ENCODE peak calls at places on chromosomes 1 and 21, in five cellular contexts. M, A, I, B and X are unnamed samples.

GRCh38 chr21:14762734-14763694 is 216.9 kb upstream of the SAMSN1 start:
- DNase-seq in M (no peak), A (no peak), I (peak; percentile 89), B (no peak), X (no peak)

GRCh38 chr1:69738458-69738857 is 170.7 kb downstream of the LRRC7 start:
- DNase-seq in M (no peak), A (no peak), I (no peak), B (no peak), X (no peak)

GRCh38 chr1:237748192-237748591 is 142.5 kb downstream of the ZP4 start:
- DNase-seq in M (no peak), A (no peak), I (no peak), B (no peak), X (no peak)

GRCh38 chr1:178541829-178542553 is 29.1 kb downstream of the TEX35 start:
- DNase-seq in M (peak; percentile 63), A (peak; percentile 27), I (peak; percentile 24), B (peak; percentile 48), X (peak; percentile 3)

GRCh38 chr1:202807367-202807925 is 775 bp downstream of the KDM5B start:
- DNase-seq in M (peak; percentile 68), A (no peak), I (no peak), B (peak; percentile 81), X (no peak)

GRCh38 chr1:219518168-219518905 is 94.6 kb downstream of the ZC3H11B start:
- DNase-seq in M (no peak), A (peak; percentile 98), I (no peak), B (peak; percentile 47), X (no peak)

GRCh38 chr1:165350861-165351260 is 5.7 kb downstream of the LMX1A start:
- DNase-seq in M (no peak), A (no peak), I (no peak), B (no peak), X (no peak)

GRCh38 chr1:46742069-46742468 is 23.2 kb upstream of the EFCAB14 start:
- DNase-seq in M (no peak), A (no peak), I (no peak), B (no peak), X (no peak)

GRCh38 chr1:237851209-237851845 is 39.4 kb downstream of the ZP4 start:
- DNase-seq in M (no peak), A (peak; percentile 61), I (peak; percentile 59), B (peak; percentile 36), X (no peak)

GRCh38 chr1:145425436-145426029 is at the start of gene NBPF20:
- DNase-seq in M (peak; percentile 87), A (peak; percentile 86), I (peak; percentile 92), B (peak; percentile 81), X (peak; percentile 80)

GRCh38 chr1:63901094-63901493 is 127.3 kb downstream of the ROR1 start:
- DNase-seq in M (no peak), A (no peak), I (no peak), B (no peak), X (no peak)

GRCh38 chr1:198165927-198166647 is 9.3 kb downstream of the NEK7 start:
- DNase-seq in M (no peak), A (no peak), I (no peak), B (no peak), X (peak; percentile 51)

GRCh38 chr1:17881761-17882160 is 126.6 kb downstream of the ACTL8 start:
- DNase-seq in M (no peak), A (peak; percentile 5), I (no peak), B (peak; percentile 32), X (no peak)

GRCh38 chr1:14590781-14591180 is 7.7 kb upstream of the KAZN start:
- DNase-seq in M (no peak), A (no peak), I (no peak), B (peak; percentile 6), X (no peak)

GRCh38 chr1:8203551-8203950 is 114.4 kb upstream of the SLC45A1 start:
- DNase-seq in M (no peak), A (no peak), I (no peak), B (no peak), X (no peak)

GRCh38 chr1:8203056-8203455 is 114.9 kb upstream of the SLC45A1 start:
- DNase-seq in M (peak; percentile 71), A (no peak), I (no peak), B (no peak), X (no peak)

GRCh38 chr1:8200317-8201115 is 117.4 kb upstream of the SLC45A1 start:
- DNase-seq in M (peak; percentile 40), A (no peak), I (no peak), B (no peak), X (no peak)

GRCh38 chr1:8201331-8201861 is 116.5 kb upstream of the SLC45A1 start:
- DNase-seq in M (no peak), A (no peak), I (no peak), B (no peak), X (no peak)

DNA sequence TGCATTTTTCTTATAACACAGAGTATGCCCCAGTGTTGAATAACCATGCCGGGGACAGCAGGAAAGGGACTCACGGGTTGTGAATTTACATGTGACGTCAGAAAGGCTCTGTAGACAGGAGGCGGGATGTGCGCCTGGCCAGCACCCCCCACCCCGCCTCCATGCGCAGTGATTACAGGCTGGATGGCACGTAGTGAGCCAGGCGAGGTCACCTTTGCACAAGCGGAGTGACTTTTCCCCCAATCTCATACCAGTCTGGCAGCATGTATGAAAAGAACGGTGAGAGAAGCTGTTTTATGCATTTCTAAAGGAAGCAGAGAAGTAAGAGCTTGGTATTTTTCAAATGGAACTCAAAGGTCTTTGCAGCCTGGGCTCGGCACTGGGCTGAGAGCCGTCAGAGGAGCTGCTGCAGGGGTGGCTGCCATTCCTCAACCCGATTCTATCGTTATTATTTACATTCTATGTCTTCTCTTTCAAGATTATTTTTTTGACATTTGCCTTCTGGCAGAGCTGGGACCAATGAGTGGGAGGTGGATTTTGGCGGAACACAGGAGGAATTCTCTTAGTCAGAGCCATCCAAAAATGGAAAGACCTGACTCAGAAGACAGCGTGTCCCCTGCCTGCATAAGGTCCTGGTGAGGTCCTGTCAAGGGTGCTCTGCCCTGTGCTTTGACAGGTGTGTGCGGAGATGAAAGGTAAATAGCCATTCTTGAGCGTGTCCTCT is 115.6 kb upstream of the SLC45A1 start:
- DNase-seq in M (peak; percentile 86), A (peak; percentile 76), I (no peak), B (peak; percentile 90), X (no peak)
- H3K4me3 ChIP-seq in M (no peak overlapping the region), A (no peak overlapping the region), I (no peak overlapping the region), B (peak overlapping the region; percentile 49), X (no peak overlapping the region)

GRCh38 chr1:54299037-54299436 is 99.1 kb downstream of the MRPL37 start:
- DNase-seq in M (no peak), A (no peak), I (no peak), B (peak; percentile 49), X (no peak)

GRCh38 chr1:54298284-54299033 is 98.5 kb downstream of the MRPL37 start:
- DNase-seq in M (no peak), A (no peak), I (no peak), B (no peak), X (no peak)

GRCh38 chr1:54294846-54295245 is 94.9 kb downstream of the MRPL37 start:
- DNase-seq in M (no peak), A (no peak), I (no peak), B (peak; percentile 18), X (no peak)

GRCh38 chr1:54297596-54298283 is 97.8 kb downstream of the MRPL37 start:
- DNase-seq in M (no peak), A (no peak), I (no peak), B (no peak), X (no peak)

DNA sequence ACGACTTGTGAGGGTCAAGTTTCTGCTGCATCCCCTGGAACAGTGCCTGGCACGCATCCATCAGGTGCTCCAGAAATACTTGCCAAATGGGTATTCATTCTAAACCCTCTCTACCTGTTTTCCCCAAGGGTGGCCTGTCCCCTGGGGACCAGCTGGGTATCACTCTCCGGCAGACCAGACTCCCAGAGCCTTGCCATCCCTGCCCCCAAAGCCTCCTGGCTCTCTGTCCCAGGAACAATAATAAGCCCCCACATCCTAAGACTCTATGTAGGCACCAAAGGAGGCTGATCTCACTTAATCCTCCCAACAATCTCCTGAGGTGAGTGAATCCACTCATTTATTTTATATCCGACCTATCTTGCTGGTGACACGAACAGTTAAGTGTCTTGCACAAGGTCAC is 96.7 kb downstream of the MRPL37 start:
- DNase-seq in M (no peak), A (no peak), I (no peak), B (no peak), X (no peak)
- H3K4me1 ChIP-seq in M (peaks cover 69% of the 10 kb centered on the region), A (no peaks in the 10 kb centered on the region), I (no peaks in the 10 kb centered on the region), B (no peaks in the 10 kb centered on the region), X (peaks cover 46% of the 10 kb centered on the region)

DNA sequence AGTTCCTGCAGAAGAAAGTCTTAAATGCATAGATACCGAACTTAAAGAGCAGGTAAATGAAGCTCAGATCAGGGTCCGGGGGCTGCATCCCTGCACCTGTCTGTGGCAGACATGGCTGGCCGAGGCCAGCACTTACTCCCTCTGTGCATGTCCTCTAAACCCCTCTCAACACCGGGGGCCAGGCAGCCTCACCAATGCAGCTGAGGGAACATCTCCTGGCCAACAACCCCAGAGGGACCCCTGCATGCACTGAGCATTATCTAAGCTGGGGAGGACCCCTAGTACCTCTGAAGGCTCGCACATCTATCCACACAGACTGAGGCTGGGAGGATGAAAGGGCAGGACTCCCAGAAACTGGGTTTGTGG is 18.4 kb downstream of the TTC34 start:
- DNase-seq in M (no peak), A (no peak), I (no peak), B (no peak), X (no peak)
- H3K9me3 ChIP-seq in M (no peaks in the 10 kb centered on the region), A (peaks cover 16% of the 10 kb centered on the region), I (no peaks in the 10 kb centered on the region), B (peaks cover 4% of the 10 kb centered on the region), X (peaks cover 16% of the 10 kb centered on the region)

GRCh38 chr1:78619803-78620579 is at the start of gene IFI44L:
- DNase-seq in M (peak; percentile 57), A (peak; percentile 57), I (peak; percentile 87), B (peak; percentile 80), X (peak; percentile 58)

GRCh38 chr1:78619029-78619428 is 1.2 kb upstream of the IFI44L start:
- DNase-seq in M (no peak), A (no peak), I (no peak), B (peak; percentile 11), X (no peak)

GRCh38 chr1:78617615-78618026 is 2.6 kb upstream of the IFI44L start:
- DNase-seq in M (peak; percentile 64), A (peak; percentile 91), I (peak; percentile 86), B (peak; percentile 93), X (peak; percentile 73)

GRCh38 chr1:78622548-78622947 is 2.3 kb downstream of the IFI44L start:
- DNase-seq in M (no peak), A (no peak), I (no peak), B (no peak), X (no peak)

GRCh38 chr1:78619446-78619802 is 824 bp upstream of the IFI44L start:
- DNase-seq in M (no peak), A (no peak), I (no peak), B (no peak), X (no peak)
- H3K4me3 ChIP-seq in M (peak overlapping the region; percentile 8), A (peak overlapping the region; percentile 61), I (no peak overlapping the region), B (peak overlapping the region; percentile 71), X (no peak overlapping the region)

DNA sequence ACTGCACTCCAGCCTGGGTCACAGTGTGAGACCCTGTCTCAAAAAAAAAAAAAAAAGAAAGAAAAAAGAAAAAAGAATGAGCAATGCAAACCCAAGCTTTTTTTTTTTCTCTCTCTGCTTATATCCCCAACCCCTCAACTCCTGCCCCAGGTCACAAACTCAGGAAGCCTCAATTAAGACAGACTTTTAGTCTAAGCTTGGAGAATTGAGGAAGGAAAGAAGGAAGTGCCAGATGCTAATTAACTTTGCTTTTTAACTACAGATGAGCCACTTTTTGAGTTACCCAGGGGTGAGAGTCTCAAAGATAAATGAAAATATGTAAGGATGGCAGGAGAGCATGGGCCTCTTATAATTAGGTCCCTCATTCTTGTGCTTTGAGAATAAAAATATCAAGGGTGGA is 33.3 kb downstream of the PIK3CD start:
- DNase-seq in M (no peak), A (no peak), I (no peak), B (no peak), X (no peak)
- H3K4me1 ChIP-seq in M (no peaks in the 10 kb centered on the region), A (peaks cover 11% of the 10 kb centered on the region), I (peaks cover 3% of the 10 kb centered on the region), B (peaks cover 9% of the 10 kb centered on the region), X (peaks cover 83% of the 10 kb centered on the region)